ENCODE peak calls at places on chromosomes 4 and X, in eight cellular contexts. R is GM12878, F is A549, D is K562, N is HepG2, A is SK-N-SH, B is HCT116, I is GM23338. Q is an unnamed sample.

GRCh38 chr4:3781997-3782930 is 16.1 kb downstream of the ADRA2C start:
- DNase-seq in R (no peak), F (no peak), D (no peak), N (peak; percentile 55), A (no peak), B (no peak), I (no peak), Q (no peak)

GRCh38 chrX:124194209-124194608 is 138.3 kb upstream of the TEX13D start:
- DNase-seq in R (no peak), F (no peak), D (no peak), N (no peak), A (no peak), B (no peak), I (no peak), Q (no peak)

GRCh38 chr4:38678078-38678477 is 14.1 kb downstream of the KLF3 start:
- DNase-seq in R (no peak), F (no peak), D (no peak), N (no peak), A (no peak), B (no peak), I (no peak), Q (no peak)

GRCh38 chr4:176191974-176192373 is 3.4 kb downstream of the SPATA4 start:
- DNase-seq in R (no peak), F (no peak), D (no peak), N (no peak), A (peak; percentile 32), B (no peak), I (no peak), Q (peak; percentile 48)

GRCh38 chr4:129218355-129218754 is 122.4 kb downstream of the C4orf33 start:
- DNase-seq in R (no peak), F (no peak), D (no peak), N (no peak), A (no peak), B (no peak), I (peak; percentile 44), Q (no peak)

GRCh38 chr4:156594619-156595018 is 377.0 kb downstream of the PDGFC start:
- DNase-seq in R (no peak), F (no peak), D (no peak), N (no peak), A (no peak), B (no peak), I (no peak), Q (no peak)

GRCh38 chr4:190019023-190019858 is 7.8 kb downstream of the FRG2 start:
- DNase-seq in R (no peak), F (no peak), D (no peak), N (no peak), A (peak; percentile 44), B (no peak), I (peak; percentile 69), Q (no peak)

GRCh38 chr4:113645771-113646455 is 115.6 kb downstream of the CAMK2D start:
- DNase-seq in R (no peak), F (peak; percentile 69), D (no peak), N (peak; percentile 81), A (no peak), B (peak; percentile 83), I (peak; percentile 72), Q (peak; percentile 35)

GRCh38 chr4:189912170-189912569 is 28.5 kb upstream of the FRG1 start:
- DNase-seq in R (no peak), F (no peak), D (no peak), N (no peak), A (no peak), B (no peak), I (peak; percentile 56), Q (no peak)

GRCh38 chr4:23881052-23881501 is 8.8 kb downstream of the PPARGC1A start:
- DNase-seq in R (no peak), F (no peak), D (no peak), N (peak; percentile 95), A (no peak), B (no peak), I (no peak), Q (no peak)

GRCh38 chr4:120399846-120400245 is 333.2 kb upstream of the MAD2L1 start:
- DNase-seq in R (no peak), F (no peak), D (no peak), N (no peak), A (no peak), B (no peak), I (no peak), Q (no peak)

GRCh38 chrX:74270393-74270792 is 33.6 kb upstream of the ZCCHC13 start:
- DNase-seq in R (no peak), F (no peak), D (no peak), N (no peak), A (no peak), B (no peak), I (no peak), Q (no peak)

GRCh38 chr4:89661490-89661889 is 175.5 kb downstream of the SNCA start:
- DNase-seq in R (no peak), F (no peak), D (no peak), N (no peak), A (no peak), B (no peak), I (peak; percentile 71), Q (no peak)

GRCh38 chrX:68292471-68292870 is 140.8 kb downstream of the OPHN1 start:
- DNase-seq in R (no peak), F (no peak), D (no peak), N (no peak), A (no peak), B (no peak), I (no peak), Q (no peak)

GRCh38 chr4:24655971-24656370 is 71.6 kb upstream of the DHX15 start:
- DNase-seq in R (no peak), F (no peak), D (no peak), N (no peak), A (no peak), B (no peak), I (peak; percentile 57), Q (no peak)

GRCh38 chr4:147548251-147548650 is 67.4 kb downstream of the EDNRA start:
- DNase-seq in R (no peak), F (no peak), D (no peak), N (no peak), A (no peak), B (no peak), I (no peak), Q (no peak)

GRCh38 chr4:55438314-55438713 is 42.6 kb downstream of the TMEM165 start:
- DNase-seq in R (no peak), F (no peak), D (no peak), N (peak; percentile 75), A (no peak), B (no peak), I (no peak), Q (no peak)

GRCh38 chr4:7394184-7394575 is 40.5 kb downstream of the PSAPL1 start:
- DNase-seq in R (no peak), F (no peak), D (no peak), N (no peak), A (no peak), B (no peak), I (no peak), Q (no peak)

GRCh38 chrX:43676960-43677582 is 21.0 kb downstream of the MAOA start:
- DNase-seq in R (no peak), F (no peak), D (no peak), N (peak; percentile 77), A (peak; percentile 58), B (no peak), I (peak; percentile 49), Q (no peak)

GRCh38 chr4:99722006-99722405 is 64.4 kb upstream of the C4orf54 start:
- DNase-seq in R (no peak), F (no peak), D (no peak), N (no peak), A (no peak), B (no peak), I (no peak), Q (no peak)

GRCh38 chrX:10110984-10111363 is 45.8 kb upstream of the CLCN4 start:
- DNase-seq in R (peak; percentile 59), F (no peak), D (no peak), N (no peak), A (no peak), B (no peak), I (no peak), Q (no peak)

GRCh38 chr4:186651624-186652023 is 72.0 kb downstream of the FAT1 start:
- DNase-seq in R (no peak), F (peak; percentile 28), D (no peak), N (no peak), A (no peak), B (no peak), I (peak; percentile 33), Q (no peak)

GRCh38 chrX:80648023-80648422 is 161.7 kb downstream of the BRWD3 start:
- DNase-seq in R (no peak), F (peak; percentile 3), D (no peak), N (no peak), A (peak; percentile 2), B (no peak), I (peak; percentile 2), Q (no peak)

GRCh38 chr4:47668810-47669408 is 169.0 kb downstream of the CORIN start:
- DNase-seq in R (no peak), F (peak; percentile 3), D (peak; percentile 45), N (peak; percentile 32), A (peak; percentile 43), B (peak; percentile 36), I (peak; percentile 65), Q (peak; percentile 12)
- TF ChIP-seq REST in R (no peak), F (no peak), D (no peak), N (no peak), A (no peak), B (no peak), I (no peak), Q (no peak)

DNA sequence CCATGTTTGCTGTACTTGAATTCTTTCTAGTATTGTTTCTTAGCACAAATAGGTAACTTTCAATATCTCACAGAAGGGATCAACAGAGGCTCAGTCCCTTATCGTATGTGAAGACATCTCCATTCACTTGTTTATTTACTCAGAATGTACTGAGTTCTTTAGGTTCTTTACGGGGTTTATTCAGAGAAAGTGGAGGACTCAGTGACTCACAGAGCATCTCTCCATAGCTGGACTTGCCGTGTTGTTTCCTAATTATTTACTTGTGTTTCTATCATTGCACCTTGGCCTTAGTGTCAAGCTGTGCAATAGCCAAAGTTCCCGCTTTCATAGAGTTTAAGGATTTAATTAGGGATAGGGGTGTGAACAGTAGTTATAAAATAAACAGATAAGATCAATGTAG is 57.1 kb downstream of the RHOH start:
- DNase-seq in R (no peak), F (no peak), D (no peak), N (no peak), A (no peak), B (no peak), I (no peak), Q (no peak)
- TF ChIP-seq REST in R (no peak), F (no peak), D (no peak), N (no peak), A (no peak), B (no peak), I (no peak), Q (no peak)

DNA sequence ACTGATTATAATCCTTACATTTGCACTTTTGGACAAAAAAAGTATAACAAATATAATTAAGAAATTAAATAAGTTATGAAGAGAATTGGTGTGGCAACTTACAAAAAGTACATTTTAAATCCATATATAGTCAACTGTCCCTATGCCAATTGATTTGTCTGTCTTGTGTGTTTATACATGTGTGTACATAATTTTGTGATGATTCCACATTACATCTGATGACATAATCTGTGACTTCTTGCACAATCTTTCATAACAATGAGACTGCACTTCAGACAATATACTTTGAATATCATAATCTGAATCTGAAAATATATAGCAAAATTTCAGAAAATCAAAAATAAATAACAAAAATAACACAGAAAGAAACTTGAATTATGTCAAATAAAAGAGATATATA is 953.4 kb downstream of the FAT4 start:
- DNase-seq in R (no peak), F (no peak), D (no peak), N (no peak), A (no peak), B (no peak), I (no peak), Q (no peak)
- TF ChIP-seq REST in R (no peak), F (no peak), D (no peak), N (no peak), A (no peak), B (no peak), I (no peak), Q (no peak)

GRCh38 chrX:154750301-154751120 is at the start of gene GAB3:
- DNase-seq in R (no peak), F (no peak), D (peak; percentile 27), N (no peak), A (peak; percentile 65), B (no peak), I (peak; percentile 55), Q (no peak)
- TF ChIP-seq REST in R (no peak), F (no peak), D (no peak), N (no peak), A (no peak), B (no peak), I (no peak), Q (no peak)

Q was measured in Panc1.